ENCODE peak calls at places on chromosomes 5 and 9, in four cellular contexts. G is CD8-positive, alpha-beta memory T cell; H is cardiac fibroblast; K is T-cell. S is an unnamed sample.

GRCh38 chr9:98856982-98857381 is 49.5 kb downstream of the GALNT12 start:
- DNase-seq in K (no peak), H (no peak), G (no peak), S (no peak)

GRCh38 chr5:42930934-42931333 is 109.2 kb downstream of the ANXA2R start:
- DNase-seq in G (no peak), K (no peak), H (peak; percentile 39), S (no peak)

GRCh38 chr5:93791520-93791972 is 50.1 kb upstream of the POU5F2 start:
- DNase-seq in G (no peak), H (peak; percentile 5), K (no peak), S (peak; percentile 5)

GRCh38 chr5:41176952-41177351 is 36.4 kb downstream of the C6 start:
- DNase-seq in G (no peak), H (peak; percentile 89), K (no peak), S (no peak)

GRCh38 chr5:135253601-135254165 is 145.3 kb downstream of the MACROH2A1 start:
- DNase-seq in K (no peak), G (no peak), H (no peak), S (no peak)

GRCh38 chr5:149422429-149423286 is 43.6 kb upstream of the IL17B start:
- DNase-seq in K (no peak), G (no peak), H (peak; percentile 78), S (peak; percentile 76)

GRCh38 chr9:98117984-98118639 is 910 bp downstream of the TRIM14 start:
- DNase-seq in G (peak; percentile 23), K (peak; percentile 55), H (peak; percentile 19), S (no peak)

GRCh38 chr5:54589786-54590185 is 72.2 kb downstream of the SNX18 start:
- DNase-seq in G (no peak), H (no peak), K (no peak), S (no peak)

GRCh38 chr9:35686222-35687203 is 3.2 kb downstream of the TPM2 start:
- DNase-seq in H (peak; percentile 43), K (no peak), G (no peak), S (no peak)